ENCODE peak calls at places on chromosomes 7 and 10, in ten cellular contexts. J is adipocyte, L is iPS DF 6.9, V is GM12892, X is kidney glomerular epithelial cell, P is H54, H is heart right ventricle, R is LoVo, E is activated B cell treated with CpG ODN at 0.5 μM for 24 hours, F is heart left ventricle. B is an unnamed sample.
A peak's percentile ranks its signal among the peaks of the same experiment; 100 is the strongest.

GRCh38 chr7:33640732-33641131 is 264.6 kb upstream of the BMPER start:
- DNase-seq in J (no peak), L (no peak), V (no peak), X (no peak), P (no peak), H (no peak), R (no peak), E (no peak), F (no peak), B (no peak)

GRCh38 chr7:147014596-147014995 is 898.0 kb downstream of the CNTNAP2 start:
- DNase-seq in J (peak; percentile 11), L (no peak), V (no peak), X (no peak), P (no peak), H (no peak), R (no peak), E (no peak), F (no peak), B (no peak)

GRCh38 chr10:46230615-46231014 is 56.2 kb upstream of the ANTXRL start:
- DNase-seq in J (no peak), L (no peak), V (no peak), X (no peak), P (no peak), H (no peak), R (no peak), E (no peak), F (no peak), B (no peak)

GRCh38 chr7:95715274-95715673 is 57.1 kb upstream of the DYNC1I1 start:
- DNase-seq in J (no peak), L (no peak), V (no peak), X (no peak), P (no peak), H (no peak), R (no peak), E (no peak), F (no peak), B (no peak)

GRCh38 chr10:29689001-29689400 is 54.2 kb upstream of the SVIL start:
- DNase-seq in J (peak; percentile 55), L (no peak), V (no peak), X (peak; percentile 79), P (peak; percentile 60), H (no peak), R (peak; percentile 9), E (no peak), F (no peak), B (no peak)

GRCh38 chr7:1552200-1552599 is 3.8 kb downstream of the TMEM184A start:
- DNase-seq in J (no peak), L (no peak), V (no peak), X (no peak), P (no peak), H (no peak), R (no peak), E (no peak), F (no peak), B (no peak)

GRCh38 chr7:25742287-25742686 is 409.7 kb upstream of the NFE2L3 start:
- DNase-seq in J (no peak), L (no peak), V (no peak), X (no peak), P (no peak), H (no peak), R (no peak), E (no peak), F (no peak), B (no peak)

GRCh38 chr7:132240262-132240661 is 336.0 kb downstream of the PLXNA4 start:
- DNase-seq in J (no peak), L (no peak), V (no peak), X (no peak), P (no peak), H (no peak), R (no peak), E (no peak), F (no peak), B (no peak)

GRCh38 chr7:42605381-42605780 is 306.5 kb downstream of the C7orf25 start:
- DNase-seq in J (peak; percentile 47), L (no peak), V (no peak), X (no peak), P (no peak), H (no peak), R (no peak), E (no peak), F (no peak), B (no peak)

GRCh38 chr10:91389636-91390512 is 20.3 kb upstream of the HECTD2 start:
- DNase-seq in J (peak; percentile 93), L (no peak), V (no peak), X (peak; percentile 60), P (no peak), H (no peak), R (peak; percentile 75), E (no peak), F (no peak), B (no peak)

GRCh38 chr7:151917791-151918311 is 38.4 kb upstream of the GALNTL5 start:
- DNase-seq in J (no peak), L (no peak), V (no peak), X (no peak), P (no peak), H (no peak), R (peak; percentile 61), E (no peak), F (no peak), B (peak; percentile 56)

GRCh38 chr10:68242051-68242450 is 10.1 kb upstream of the ATOH7 start:
- DNase-seq in J (no peak), L (no peak), V (no peak), X (no peak), P (no peak), H (no peak), R (no peak), E (no peak), F (no peak), B (no peak)

GRCh38 chr10:88092975-88093374 is 229.6 kb downstream of the PTEN start:
- DNase-seq in J (no peak), L (no peak), V (no peak), X (no peak), P (no peak), H (peak; percentile 36), R (no peak), E (no peak), F (peak; percentile 78), B (no peak)

B was measured in tibial artery.